ENCODE peak calls at places on chromosomes 2 and 18, in nine cellular contexts. One of them, this sample, is unnamed.

GRCh38 chr2:85181844-85182456 is 48.8 kb downstream of the TCF7L1 start:
- DNase-seq in CD8-positive, alpha-beta T cell: no peak
- DNase-seq in mesenchymal stem cell: no peak
- DNase-seq in breast epithelium: no peak
- DNase-seq in astrocyte: no peak
- DNase-seq in WERI-Rb-1: peak; percentile 25
- DNase-seq in kidney epithelial cell: no peak
- DNase-seq in CD8-positive, alpha-beta memory T cell: no peak
- DNase-seq in H7: no peak
- DNase-seq in this sample: no peak

GRCh38 chr2:146124741-146125140 is 1604.8 kb upstream of the ZEB2 start:
- DNase-seq in CD8-positive, alpha-beta T cell: no peak
- DNase-seq in WERI-Rb-1: no peak
- DNase-seq in astrocyte: peak; percentile 83
- DNase-seq in H7: no peak
- DNase-seq in CD8-positive, alpha-beta memory T cell: no peak
- DNase-seq in kidney epithelial cell: no peak
- DNase-seq in breast epithelium: no peak
- DNase-seq in mesenchymal stem cell: peak; percentile 16
- DNase-seq in this sample: no peak

GRCh38 chr2:228839506-228839905 is 431.6 kb downstream of the PID1 start:
- DNase-seq in CD8-positive, alpha-beta memory T cell: no peak
- DNase-seq in astrocyte: no peak
- DNase-seq in kidney epithelial cell: no peak
- DNase-seq in H7: no peak
- DNase-seq in mesenchymal stem cell: no peak
- DNase-seq in WERI-Rb-1: no peak
- DNase-seq in breast epithelium: no peak
- DNase-seq in CD8-positive, alpha-beta T cell: no peak
- DNase-seq in this sample: no peak

GRCh38 chr18:23810396-23810795 is 121.1 kb downstream of the LAMA3 start:
- DNase-seq in mesenchymal stem cell: no peak
- DNase-seq in WERI-Rb-1: peak; percentile 18
- DNase-seq in breast epithelium: no peak
- DNase-seq in CD8-positive, alpha-beta memory T cell: peak; percentile 55
- DNase-seq in CD8-positive, alpha-beta T cell: peak; percentile 26
- DNase-seq in H7: no peak
- DNase-seq in astrocyte: no peak
- DNase-seq in kidney epithelial cell: no peak
- DNase-seq in this sample: no peak

GRCh38 chr2:108925286-108925685 is 63.7 kb downstream of the EDAR start:
- DNase-seq in breast epithelium: no peak
- DNase-seq in kidney epithelial cell: no peak
- DNase-seq in CD8-positive, alpha-beta T cell: no peak
- DNase-seq in astrocyte: no peak
- DNase-seq in mesenchymal stem cell: no peak
- DNase-seq in WERI-Rb-1: no peak
- DNase-seq in CD8-positive, alpha-beta memory T cell: no peak
- DNase-seq in H7: peak; percentile 8
- DNase-seq in this sample: no peak

GRCh38 chr2:224881846-224882245 is 160.4 kb downstream of the DOCK10 start:
- DNase-seq in astrocyte: no peak
- DNase-seq in CD8-positive, alpha-beta T cell: no peak
- DNase-seq in mesenchymal stem cell: no peak
- DNase-seq in H7: no peak
- DNase-seq in breast epithelium: no peak
- DNase-seq in WERI-Rb-1: no peak
- DNase-seq in CD8-positive, alpha-beta memory T cell: no peak
- DNase-seq in kidney epithelial cell: no peak
- DNase-seq in this sample: no peak

GRCh38 chr2:185381631-185382030 is 357.0 kb upstream of the FSIP2 start:
- DNase-seq in breast epithelium: no peak
- DNase-seq in H7: no peak
- DNase-seq in mesenchymal stem cell: peak; percentile 7
- DNase-seq in CD8-positive, alpha-beta T cell: no peak
- DNase-seq in kidney epithelial cell: no peak
- DNase-seq in WERI-Rb-1: no peak
- DNase-seq in CD8-positive, alpha-beta memory T cell: no peak
- DNase-seq in astrocyte: no peak
- DNase-seq in this sample: no peak

GRCh38 chr2:239298126-239298804 is 102.6 kb downstream of the HDAC4 start:
- DNase-seq in H7: no peak
- DNase-seq in astrocyte: no peak
- DNase-seq in WERI-Rb-1: no peak
- DNase-seq in CD8-positive, alpha-beta memory T cell: peak; percentile 83
- DNase-seq in mesenchymal stem cell: no peak
- DNase-seq in CD8-positive, alpha-beta T cell: peak; percentile 57
- DNase-seq in breast epithelium: peak; percentile 27
- DNase-seq in kidney epithelial cell: no peak
- DNase-seq in this sample: no peak

GRCh38 chr2:199261936-199262335 is 195.8 kb downstream of the SATB2 start:
- DNase-seq in breast epithelium: no peak
- DNase-seq in mesenchymal stem cell: no peak
- DNase-seq in CD8-positive, alpha-beta T cell: no peak
- DNase-seq in kidney epithelial cell: no peak
- DNase-seq in astrocyte: no peak
- DNase-seq in H7: no peak
- DNase-seq in WERI-Rb-1: peak; percentile 11
- DNase-seq in CD8-positive, alpha-beta memory T cell: no peak
- DNase-seq in this sample: no peak

GRCh38 chr2:235746257-235746934 is 252.6 kb downstream of the AGAP1 start:
- DNase-seq in CD8-positive, alpha-beta memory T cell: peak; percentile 21
- DNase-seq in CD8-positive, alpha-beta T cell: peak; percentile 13
- DNase-seq in H7: peak; percentile 88
- DNase-seq in kidney epithelial cell: peak; percentile 50
- DNase-seq in breast epithelium: no peak
- DNase-seq in mesenchymal stem cell: peak; percentile 90
- DNase-seq in WERI-Rb-1: peak; percentile 23
- DNase-seq in astrocyte: peak; percentile 73
- DNase-seq in this sample: peak; percentile 64

GRCh38 chr2:166361351-166362153 is 14.2 kb downstream of the SCN9A start:
- DNase-seq in kidney epithelial cell: no peak
- DNase-seq in WERI-Rb-1: peak; percentile 13
- DNase-seq in CD8-positive, alpha-beta memory T cell: no peak
- DNase-seq in CD8-positive, alpha-beta T cell: no peak
- DNase-seq in astrocyte: peak; percentile 55
- DNase-seq in breast epithelium: no peak
- DNase-seq in mesenchymal stem cell: peak; percentile 41
- DNase-seq in H7: no peak
- DNase-seq in this sample: peak; percentile 65

GRCh38 chr2:83081835-83082522 is 1377.1 kb downstream of the SUCLG1 start:
- DNase-seq in H7: no peak
- DNase-seq in CD8-positive, alpha-beta memory T cell: no peak
- DNase-seq in mesenchymal stem cell: peak; percentile 55
- DNase-seq in astrocyte: peak; percentile 49
- DNase-seq in CD8-positive, alpha-beta T cell: no peak
- DNase-seq in breast epithelium: no peak
- DNase-seq in kidney epithelial cell: no peak
- DNase-seq in WERI-Rb-1: no peak
- DNase-seq in this sample: peak; percentile 69

GRCh38 chr2:99653433-99653832 is 163.6 kb upstream of the REV1 start:
- DNase-seq in H7: no peak
- DNase-seq in astrocyte: no peak
- DNase-seq in breast epithelium: no peak
- DNase-seq in CD8-positive, alpha-beta T cell: no peak
- DNase-seq in kidney epithelial cell: no peak
- DNase-seq in WERI-Rb-1: no peak
- DNase-seq in CD8-positive, alpha-beta memory T cell: no peak
- DNase-seq in mesenchymal stem cell: no peak
- DNase-seq in this sample: no peak

GRCh38 chr18:13280066-13280795 is 61.7 kb downstream of the LDLRAD4 start:
- DNase-seq in CD8-positive, alpha-beta T cell: no peak
- DNase-seq in CD8-positive, alpha-beta memory T cell: no peak
- DNase-seq in breast epithelium: no peak
- DNase-seq in kidney epithelial cell: peak; percentile 64
- DNase-seq in WERI-Rb-1: no peak
- DNase-seq in astrocyte: peak; percentile 75
- DNase-seq in H7: no peak
- DNase-seq in mesenchymal stem cell: no peak
- DNase-seq in this sample: no peak

GRCh38 chr2:143261986-143262784 is 133.0 kb downstream of the ARHGAP15 start:
- DNase-seq in H7: no peak
- DNase-seq in breast epithelium: no peak
- DNase-seq in astrocyte: no peak
- DNase-seq in CD8-positive, alpha-beta T cell: peak; percentile 26
- DNase-seq in CD8-positive, alpha-beta memory T cell: peak; percentile 31
- DNase-seq in kidney epithelial cell: no peak
- DNase-seq in mesenchymal stem cell: no peak
- DNase-seq in WERI-Rb-1: no peak
- DNase-seq in this sample: no peak

GRCh38 chr2:131142849-131143248 is 37.7 kb downstream of the PLEKHB2 start:
- DNase-seq in CD8-positive, alpha-beta memory T cell: no peak
- DNase-seq in breast epithelium: no peak
- DNase-seq in H7: no peak
- DNase-seq in astrocyte: no peak
- DNase-seq in CD8-positive, alpha-beta T cell: no peak
- DNase-seq in kidney epithelial cell: no peak
- DNase-seq in WERI-Rb-1: no peak
- DNase-seq in mesenchymal stem cell: no peak
- DNase-seq in this sample: no peak

GRCh38 chr2:131146749-131147148 is 41.6 kb downstream of the PLEKHB2 start:
- DNase-seq in kidney epithelial cell: no peak
- DNase-seq in H7: no peak
- DNase-seq in CD8-positive, alpha-beta memory T cell: no peak
- DNase-seq in breast epithelium: no peak
- DNase-seq in CD8-positive, alpha-beta T cell: no peak
- DNase-seq in mesenchymal stem cell: no peak
- DNase-seq in astrocyte: no peak
- DNase-seq in WERI-Rb-1: no peak
- DNase-seq in this sample: no peak

GRCh38 chr2:131145040-131145439 is 39.9 kb downstream of the PLEKHB2 start:
- DNase-seq in CD8-positive, alpha-beta memory T cell: no peak
- DNase-seq in mesenchymal stem cell: no peak
- DNase-seq in breast epithelium: no peak
- DNase-seq in CD8-positive, alpha-beta T cell: no peak
- DNase-seq in WERI-Rb-1: no peak
- DNase-seq in astrocyte: no peak
- DNase-seq in kidney epithelial cell: no peak
- DNase-seq in H7: no peak
- DNase-seq in this sample: no peak

GRCh38 chr2:131146255-131146654 is 41.1 kb downstream of the PLEKHB2 start:
- DNase-seq in H7: no peak
- DNase-seq in WERI-Rb-1: no peak
- DNase-seq in CD8-positive, alpha-beta T cell: no peak
- DNase-seq in CD8-positive, alpha-beta memory T cell: no peak
- DNase-seq in mesenchymal stem cell: no peak
- DNase-seq in astrocyte: no peak
- DNase-seq in breast epithelium: no peak
- DNase-seq in kidney epithelial cell: no peak
- DNase-seq in this sample: no peak

GRCh38 chr2:131143803-131144202 is 38.7 kb downstream of the PLEKHB2 start:
- DNase-seq in breast epithelium: no peak
- DNase-seq in mesenchymal stem cell: no peak
- DNase-seq in kidney epithelial cell: no peak
- DNase-seq in CD8-positive, alpha-beta memory T cell: no peak
- DNase-seq in WERI-Rb-1: no peak
- DNase-seq in CD8-positive, alpha-beta T cell: no peak
- DNase-seq in astrocyte: peak; percentile 50
- DNase-seq in H7: no peak
- DNase-seq in this sample: no peak
- H3K36me3 ChIP-seq in breast epithelium: peaks cover 4% of the 10 kb centered on the region
- H3K36me3 ChIP-seq in mesenchymal stem cell: peaks cover 90% of the 10 kb centered on the region
- H3K36me3 ChIP-seq in kidney epithelial cell: peaks cover 2% of the 10 kb centered on the region
- H3K36me3 ChIP-seq in CD8-positive, alpha-beta memory T cell: peaks cover 44% of the 10 kb centered on the region
- H3K36me3 ChIP-seq in WERI-Rb-1: peaks cover 45% of the 10 kb centered on the region
- H3K36me3 ChIP-seq in CD8-positive, alpha-beta T cell: peaks cover 42% of the 10 kb centered on the region
- H3K36me3 ChIP-seq in astrocyte: peaks cover 37% of the 10 kb centered on the region
- H3K36me3 ChIP-seq in H7: peaks cover 6% of the 10 kb centered on the region
- H3K36me3 ChIP-seq in this sample: peaks cover 43% of the 10 kb centered on the region

GRCh38 chr2:217804338-217804737 is 198.5 kb downstream of the TNS1 start:
- DNase-seq in H7: peak; percentile 69
- DNase-seq in WERI-Rb-1: no peak
- DNase-seq in astrocyte: no peak
- DNase-seq in breast epithelium: no peak
- DNase-seq in mesenchymal stem cell: no peak
- DNase-seq in CD8-positive, alpha-beta T cell: no peak
- DNase-seq in CD8-positive, alpha-beta memory T cell: no peak
- DNase-seq in kidney epithelial cell: no peak
- DNase-seq in this sample: no peak
- H3K36me3 ChIP-seq in H7: no peaks in the 10 kb centered on the region
- H3K36me3 ChIP-seq in WERI-Rb-1: no peaks in the 10 kb centered on the region
- H3K36me3 ChIP-seq in astrocyte: peaks cover 27% of the 10 kb centered on the region
- H3K36me3 ChIP-seq in breast epithelium: peaks cover 7% of the 10 kb centered on the region
- H3K36me3 ChIP-seq in mesenchymal stem cell: peaks cover 98% of the 10 kb centered on the region
- H3K36me3 ChIP-seq in CD8-positive, alpha-beta T cell: no peaks in the 10 kb centered on the region
- H3K36me3 ChIP-seq in CD8-positive, alpha-beta memory T cell: no peaks in the 10 kb centered on the region
- H3K36me3 ChIP-seq in kidney epithelial cell: no peaks in the 10 kb centered on the region
- H3K36me3 ChIP-seq in this sample: no peaks in the 10 kb centered on the region

GRCh38 chr2:158667969-158668368 is 127.1 kb upstream of the DAPL1 start:
- DNase-seq in CD8-positive, alpha-beta memory T cell: no peak
- DNase-seq in breast epithelium: no peak
- DNase-seq in astrocyte: peak; percentile 40
- DNase-seq in kidney epithelial cell: no peak
- DNase-seq in CD8-positive, alpha-beta T cell: no peak
- DNase-seq in H7: no peak
- DNase-seq in mesenchymal stem cell: no peak
- DNase-seq in WERI-Rb-1: no peak
- DNase-seq in this sample: no peak
- H3K36me3 ChIP-seq in CD8-positive, alpha-beta memory T cell: no peaks in the 10 kb centered on the region
- H3K36me3 ChIP-seq in breast epithelium: no peaks in the 10 kb centered on the region
- H3K36me3 ChIP-seq in astrocyte: no peaks in the 10 kb centered on the region
- H3K36me3 ChIP-seq in kidney epithelial cell: peaks cover 2% of the 10 kb centered on the region
- H3K36me3 ChIP-seq in CD8-positive, alpha-beta T cell: no peaks in the 10 kb centered on the region
- H3K36me3 ChIP-seq in H7: peaks cover 13% of the 10 kb centered on the region
- H3K36me3 ChIP-seq in mesenchymal stem cell: peaks cover 20% of the 10 kb centered on the region
- H3K36me3 ChIP-seq in WERI-Rb-1: peaks cover 28% of the 10 kb centered on the region
- H3K36me3 ChIP-seq in this sample: peaks cover 43% of the 10 kb centered on the region

GRCh38 chr2:151803811-151804210 is 24.4 kb downstream of the ARL5A start:
- DNase-seq in kidney epithelial cell: no peak
- DNase-seq in WERI-Rb-1: no peak
- DNase-seq in H7: no peak
- DNase-seq in astrocyte: no peak
- DNase-seq in mesenchymal stem cell: no peak
- DNase-seq in CD8-positive, alpha-beta T cell: no peak
- DNase-seq in CD8-positive, alpha-beta memory T cell: no peak
- DNase-seq in breast epithelium: no peak
- DNase-seq in this sample: no peak
- H3K36me3 ChIP-seq in kidney epithelial cell: no peaks in the 10 kb centered on the region
- H3K36me3 ChIP-seq in WERI-Rb-1: peaks cover 38% of the 10 kb centered on the region
- H3K36me3 ChIP-seq in H7: peaks cover 10% of the 10 kb centered on the region
- H3K36me3 ChIP-seq in astrocyte: peaks cover 28% of the 10 kb centered on the region
- H3K36me3 ChIP-seq in mesenchymal stem cell: peaks cover 59% of the 10 kb centered on the region
- H3K36me3 ChIP-seq in CD8-positive, alpha-beta T cell: no peaks in the 10 kb centered on the region
- H3K36me3 ChIP-seq in CD8-positive, alpha-beta memory T cell: peaks cover 16% of the 10 kb centered on the region
- H3K36me3 ChIP-seq in breast epithelium: no peaks in the 10 kb centered on the region
- H3K36me3 ChIP-seq in this sample: peaks cover 22% of the 10 kb centered on the region

GRCh38 chr2:120988741-120989555 is 253.3 kb downstream of the GLI2 start:
- DNase-seq in kidney epithelial cell: no peak
- DNase-seq in H7: peak; percentile 38
- DNase-seq in CD8-positive, alpha-beta memory T cell: no peak
- DNase-seq in breast epithelium: peak; percentile 40
- DNase-seq in WERI-Rb-1: no peak
- DNase-seq in mesenchymal stem cell: no peak
- DNase-seq in CD8-positive, alpha-beta T cell: no peak
- DNase-seq in astrocyte: no peak
- DNase-seq in this sample: no peak
- H3K36me3 ChIP-seq in kidney epithelial cell: peaks cover 1% of the 10 kb centered on the region
- H3K36me3 ChIP-seq in H7: peaks cover 21% of the 10 kb centered on the region
- H3K36me3 ChIP-seq in CD8-positive, alpha-beta memory T cell: no peaks in the 10 kb centered on the region
- H3K36me3 ChIP-seq in breast epithelium: no peaks in the 10 kb centered on the region
- H3K36me3 ChIP-seq in WERI-Rb-1: no peaks in the 10 kb centered on the region
- H3K36me3 ChIP-seq in mesenchymal stem cell: peaks cover 56% of the 10 kb centered on the region
- H3K36me3 ChIP-seq in CD8-positive, alpha-beta T cell: no peaks in the 10 kb centered on the region
- H3K36me3 ChIP-seq in astrocyte: peaks cover 19% of the 10 kb centered on the region
- H3K36me3 ChIP-seq in this sample: peaks cover 36% of the 10 kb centered on the region